ENCODE peak calls at places on chromosomes 4 and X, in four cellular contexts. D is fibroblast of mammary gland, R is IMR-90, J is activated B cell treated with CpG ODN at 0.5 μM for 24 hours. B is an unnamed sample.

GRCh38 chr4:137994858-137995257 is 247.3 kb downstream of the SLC7A11 start:
- DNase-seq in D (no peak), R (peak), J (no peak), B (peak)

GRCh38 chr4:102356562-102357202 is 11.4 kb upstream of the SLC39A8 start:
- DNase-seq in D (no peak), R (no peak), J (no peak), B (no peak)

GRCh38 chr4:15781427-15782095 is 3.4 kb downstream of the CD38 start:
- DNase-seq in D (peak), R (no peak), J (no peak), B (no peak)

GRCh38 chr4:40333921-40334352 is 1.2 kb upstream of the CHRNA9 start:
- DNase-seq in D (peak), R (peak), J (no peak), B (peak)

GRCh38 chr4:74284074-74284473 is 24.2 kb upstream of the EPGN start:
- DNase-seq in D (peak), R (peak), J (no peak), B (peak)

GRCh38 chr4:1396806-1397455 is 9.3 kb downstream of the NKX1-1 start:
- DNase-seq in D (no peak), R (no peak), J (peak), B (no peak)

GRCh38 chr4:133921280-133922195 is 280.1 kb downstream of the PABPC4L start:
- DNase-seq in D (peak), R (peak), J (no peak), B (peak)

GRCh38 chrX:11464836-11465458 is 171.7 kb downstream of the AMELX start:
- DNase-seq in D (no peak), R (no peak), J (no peak), B (no peak)

GRCh38 chr4:187668683-187669082 is 326.9 kb upstream of the ZFP42 start:
- DNase-seq in D (peak), R (peak), J (no peak), B (peak)

GRCh38 chr4:2964077-2964471 is 703 bp downstream of the GRK4 start:
- DNase-seq in D (no peak), R (no peak), J (no peak), B (no peak)

GRCh38 chr4:2965262-2965661 is 1.9 kb downstream of the GRK4 start:
- DNase-seq in D (no peak), R (no peak), J (no peak), B (no peak)

GRCh38 chr4:2962614-2963184 is 507 bp downstream of the NOP14 start:
- DNase-seq in D (peak), R (peak), J (no peak), B (peak)

GRCh38 chr4:2962099-2962455 is 1.1 kb downstream of the NOP14 start:
- DNase-seq in D (no peak), R (no peak), J (no peak), B (no peak)

GRCh38 chr4:2963185-2964076 is at the start of the genes GRK4 and NOP14:
- DNase-seq in D (peak), R (peak), J (peak), B (peak)
- TF ChIP-seq CTCF in D (no peak), R (peak), J (no peak), B (peak)

DNA sequence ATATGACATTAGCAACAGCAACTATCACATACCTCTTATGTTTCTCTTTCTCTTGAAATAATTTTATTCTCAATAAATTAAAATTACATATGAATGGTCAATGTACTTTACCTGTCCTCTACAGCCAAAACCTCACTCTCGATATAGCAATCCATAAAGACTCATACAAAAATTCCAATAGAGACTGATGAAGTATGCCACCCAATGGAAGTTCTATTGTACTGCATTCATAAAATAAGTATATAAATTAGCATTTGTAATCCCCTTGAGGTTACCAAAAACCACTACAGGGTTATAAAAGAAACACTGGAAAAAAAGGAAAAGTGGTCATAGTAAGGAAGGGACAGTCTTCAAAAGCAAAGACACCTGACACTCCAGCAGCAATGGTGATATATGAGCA is 32.8 kb downstream of the CLDN2 start:
- DNase-seq in D (peak), R (no peak), J (no peak), B (peak)
- TF ChIP-seq CTCF in D (peak), R (peak), J (no peak), B (peak)

GRCh38 chr4:120877021-120877420 is 45.5 kb downstream of the PRDM5 start:
- DNase-seq in D (no peak), R (no peak), J (no peak), B (no peak)

GRCh38 chr4:120874792-120875774 is 47.4 kb downstream of the PRDM5 start:
- DNase-seq in D (peak), R (no peak), J (no peak), B (no peak)

GRCh38 chr4:120870279-120870673 is 52.2 kb downstream of the PRDM5 start:
- DNase-seq in D (no peak), R (no peak), J (no peak), B (no peak)

GRCh38 chr4:120871173-120871572 is 51.4 kb downstream of the PRDM5 start:
- DNase-seq in D (no peak), R (no peak), J (no peak), B (no peak)

DNA sequence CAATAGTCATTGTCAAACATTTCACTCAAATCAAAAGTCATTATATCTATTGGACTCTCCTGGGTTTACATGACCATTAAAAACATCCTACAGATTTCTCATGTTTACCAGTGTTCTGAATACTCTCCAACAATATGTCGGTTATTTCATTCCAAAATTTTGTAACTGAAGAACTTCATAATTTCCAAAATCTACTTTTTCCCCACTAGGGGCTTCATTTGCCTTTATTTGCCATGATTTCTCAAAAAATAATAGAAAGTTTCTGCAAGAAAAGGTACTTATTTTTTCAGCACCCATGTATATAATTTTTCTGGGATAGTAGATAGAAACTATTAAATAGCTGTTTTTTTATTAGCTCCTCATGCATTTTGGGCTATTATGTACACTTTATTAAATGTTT is 49.0 kb downstream of the PRDM5 start:
- DNase-seq in D (no peak), R (no peak), J (no peak), B (no peak)
- TF ChIP-seq CTCF in D (peak), R (peak), J (no peak), B (peak)

GRCh38 chr4:147570616-147571015 is 46.6 kb upstream of the TMEM184C start:
- DNase-seq in D (peak), R (no peak), J (no peak), B (peak)
- TF ChIP-seq CTCF in D (peak), R (peak), J (no peak), B (peak)

DNA sequence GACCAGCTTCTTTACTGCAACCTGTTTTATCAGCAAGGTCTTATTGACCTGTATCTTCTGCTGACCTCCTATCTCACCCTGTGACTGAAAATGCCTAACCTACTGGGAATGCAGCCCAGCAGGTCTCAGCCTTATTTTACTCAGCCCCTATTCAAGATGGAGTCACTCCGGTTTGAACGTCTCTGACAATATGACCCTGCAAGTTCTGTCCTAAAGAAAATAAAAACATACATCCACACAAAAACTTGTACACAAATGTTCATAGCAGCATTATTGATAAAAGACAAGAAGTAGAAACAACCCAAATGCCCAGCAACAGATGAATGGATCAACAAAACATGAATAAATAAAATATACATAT is 59.5 kb upstream of the FAM9C start:
- DNase-seq in D (no peak), R (no peak), J (no peak), B (no peak)
- TF ChIP-seq CTCF in D (no peak), R (no peak), J (no peak), B (no peak)

GRCh38 chr4:121397941-121398601 is 17.3 kb upstream of the QRFPR start:
- DNase-seq in D (no peak), R (no peak), J (no peak), B (no peak)

GRCh38 chr4:121392426-121393086 is 11.7 kb upstream of the QRFPR start:
- DNase-seq in D (no peak), R (no peak), J (no peak), B (no peak)

DNA sequence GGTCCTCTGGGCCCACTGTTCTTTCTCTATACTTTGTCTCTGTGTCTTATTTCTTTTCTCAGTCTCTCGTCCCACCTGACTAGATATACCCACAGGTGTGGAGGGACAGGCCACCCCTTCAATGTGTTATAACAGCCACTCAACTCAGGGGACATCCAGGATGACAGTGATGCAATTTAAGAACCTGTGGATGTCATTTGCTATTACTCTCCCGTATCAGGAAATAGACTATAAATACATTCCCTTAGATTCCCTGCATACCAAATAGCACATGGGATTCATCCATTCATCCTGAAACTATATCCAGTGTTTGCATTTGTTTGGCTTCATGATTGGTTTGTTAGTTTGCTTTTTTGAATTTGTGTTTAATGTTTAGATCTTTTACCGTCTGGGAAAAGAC is 16.6 kb upstream of the QRFPR start:
- DNase-seq in D (no peak), R (no peak), J (no peak), B (no peak)
- TF ChIP-seq CTCF in D (no peak), R (no peak), J (no peak), B (no peak)

GRCh38 chrX:130805906-130806305 is 97.1 kb downstream of the ENOX2 start:
- DNase-seq in D (no peak), R (no peak), J (no peak), B (no peak)

GRCh38 chrX:130799393-130799792 is 103.6 kb downstream of the ENOX2 start:
- DNase-seq in D (peak), R (peak), J (no peak), B (peak)

GRCh38 chrX:130803537-130803936 is 99.5 kb downstream of the ENOX2 start:
- DNase-seq in D (no peak), R (no peak), J (no peak), B (no peak)

GRCh38 chrX:130801901-130802300 is 101.1 kb downstream of the ENOX2 start:
- DNase-seq in D (peak), R (peak), J (no peak), B (no peak)
- TF ChIP-seq CTCF in D (no peak), R (peak), J (no peak), B (no peak)

GRCh38 chrX:151510203-151510602 is 53.3 kb upstream of the PASD1 start:
- DNase-seq in D (no peak), R (no peak), J (no peak), B (no peak)

DNA sequence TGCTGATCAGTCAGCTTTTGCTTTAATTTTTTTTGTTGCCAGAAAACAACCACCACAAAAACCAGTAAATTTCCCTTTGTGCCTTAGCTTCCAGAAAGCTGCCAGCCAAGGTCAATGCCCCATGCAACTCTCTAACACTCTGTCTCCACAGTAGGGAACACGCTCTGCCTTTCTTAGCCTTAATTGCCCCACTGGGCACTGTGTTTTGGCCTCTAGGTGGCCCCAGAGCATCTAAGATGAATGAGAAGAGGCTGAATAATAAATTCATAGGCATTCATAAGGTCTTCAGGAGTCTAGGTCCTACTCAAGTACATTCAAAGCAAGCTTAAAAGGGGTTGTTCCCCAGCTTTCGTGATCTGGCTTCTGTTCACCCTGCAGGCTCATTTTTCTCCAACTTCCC is 57.7 kb upstream of the PASD1 start:
- DNase-seq in D (peak), R (no peak), J (no peak), B (no peak)
- TF ChIP-seq CTCF in D (peak), R (peak), J (no peak), B (peak)

B was measured in HFFc6.